ENCODE peak calls at places on chromosome 20, in eight cellular contexts. Q is esophagus squamous epithelium, V is cardiac muscle cell, G is colonic mucosa, B is mesenchymal stem cell, W is heart left ventricle, C is tibial artery, X is BE2C. P is an unnamed sample. For H3K27me3, the result is how much of the 10 kb centered on the place peaks cover.

GRCh38 chr20:4371623-4372246 is 350.0 kb upstream of the PRND start:
- DNase-seq in Q (no peak), V (no peak), G (no peak), B (no peak), W (no peak), C (no peak), X (no peak), P (no peak)

GRCh38 chr20:46959081-46959692 is 64.5 kb downstream of the EYA2 start:
- DNase-seq in Q (no peak), V (no peak), G (no peak), B (peak), W (no peak), C (no peak), X (no peak), P (peak)

GRCh38 chr20:46631212-46631869 is 19.9 kb downstream of the SLC13A3 start:
- DNase-seq in Q (no peak), V (no peak), G (no peak), B (peak), W (no peak), C (no peak), X (no peak), P (peak)

GRCh38 chr20:46401478-46401860 is 4.9 kb downstream of the ELMO2 start:
- DNase-seq in Q (no peak), V (no peak), G (no peak), B (peak), W (no peak), C (no peak), X (no peak), P (no peak)

GRCh38 chr20:14890713-14891112 is 553.3 kb upstream of the FLRT3 start:
- DNase-seq in Q (no peak), V (no peak), G (no peak), B (no peak), W (no peak), C (no peak), X (no peak), P (no peak)

GRCh38 chr20:840858-841567 is 7.5 kb downstream of the FAM110A start:
- DNase-seq in Q (no peak), V (no peak), G (peak), B (no peak), W (no peak), C (no peak), X (no peak), P (peak)

GRCh38 chr20:41004561-41005360 is 23.9 kb upstream of the TOP1 start:
- DNase-seq in Q (no peak), V (no peak), G (no peak), B (peak), W (no peak), C (peak), X (no peak), P (peak)

GRCh38 chr20:653110-653589 is at the start of gene SRXN1:
- DNase-seq in Q (peak), V (peak), G (peak), B (peak), W (peak), C (peak), X (peak), P (peak)

GRCh38 chr20:19975901-19976300 is 41.3 kb upstream of the NAA20 start:
- DNase-seq in Q (no peak), V (no peak), G (no peak), B (no peak), W (no peak), C (no peak), X (peak), P (peak)

GRCh38 chr20:55881204-55881603 is 124.1 kb downstream of the CBLN4 start:
- DNase-seq in Q (no peak), V (no peak), G (no peak), B (no peak), W (no peak), C (no peak), X (no peak), P (no peak)

GRCh38 chr20:25654487-25654886 is 30.7 kb upstream of the NANP start:
- DNase-seq in Q (no peak), V (no peak), G (no peak), B (no peak), W (no peak), C (no peak), X (no peak), P (no peak)

GRCh38 chr20:45347936-45348809 is at the start of gene SDC4:
- DNase-seq in Q (no peak), V (peak), G (peak), B (peak), W (peak), C (peak), X (peak), P (peak)

GRCh38 chr20:49894073-49894470 is 21.3 kb downstream of the SPATA2 start:
- DNase-seq in Q (no peak), V (no peak), G (no peak), B (no peak), W (no peak), C (peak), X (no peak), P (no peak)

GRCh38 chr20:41393705-41394066 is 27.1 kb upstream of the EMILIN3 start:
- DNase-seq in Q (no peak), V (no peak), G (no peak), B (no peak), W (no peak), C (no peak), X (no peak), P (no peak)

GRCh38 chr20:6053776-6054688 is at the start of gene LRRN4:
- DNase-seq in Q (no peak), V (peak), G (no peak), B (peak), W (no peak), C (no peak), X (no peak), P (peak)

GRCh38 chr20:52031574-52032303 is 159.8 kb downstream of the ZFP64 start:
- DNase-seq in Q (no peak), V (no peak), G (peak), B (peak), W (no peak), C (no peak), X (no peak), P (peak)

GRCh38 chr20:11972478-11972877 is 54.8 kb downstream of the BTBD3 start:
- DNase-seq in Q (no peak), V (no peak), G (no peak), B (no peak), W (no peak), C (no peak), X (no peak), P (no peak)

GRCh38 chr20:35947489-35947888 is 6.8 kb downstream of the SCAND1 start:
- DNase-seq in Q (no peak), V (peak), G (no peak), B (peak), W (no peak), C (no peak), X (peak), P (peak)

GRCh38 chr20:8693709-8694108 is 375.2 kb upstream of the PLCB4 start:
- DNase-seq in Q (no peak), V (no peak), G (no peak), B (peak), W (no peak), C (no peak), X (no peak), P (no peak)

GRCh38 chr20:50788045-50788867 is 6.6 kb upstream of the BCAS4 start:
- DNase-seq in Q (no peak), V (no peak), G (no peak), B (no peak), W (no peak), C (no peak), X (peak), P (peak)

GRCh38 chr20:24439737-24440136 is 29.7 kb upstream of the SYNDIG1 start:
- DNase-seq in Q (no peak), V (no peak), G (no peak), B (no peak), W (no peak), C (no peak), X (no peak), P (no peak)

GRCh38 chr20:1125266-1125665 is 6.9 kb downstream of the PSMF1 start:
- DNase-seq in Q (no peak), V (no peak), G (no peak), B (no peak), W (no peak), C (no peak), X (no peak), P (no peak)

GRCh38 chr20:34736106-34736505 is 32.0 kb downstream of the TP53INP2 start:
- DNase-seq in Q (no peak), V (no peak), G (no peak), B (no peak), W (no peak), C (no peak), X (no peak), P (no peak)

GRCh38 chr20:51525241-51526104 is 17.0 kb downstream of the NFATC2 start:
- DNase-seq in Q (no peak), V (no peak), G (peak), B (no peak), W (no peak), C (no peak), X (no peak), P (no peak)

GRCh38 chr20:51347871-51348270 is 194.6 kb downstream of the NFATC2 start:
- DNase-seq in Q (no peak), V (no peak), G (no peak), B (no peak), W (no peak), C (peak), X (no peak), P (no peak)

GRCh38 chr20:5061209-5061608 is 58.5 kb downstream of the PCNA start:
- DNase-seq in Q (no peak), V (no peak), G (no peak), B (no peak), W (no peak), C (no peak), X (no peak), P (peak)

GRCh38 chr20:52676282-52676995 is 295.7 kb upstream of the TSHZ2 start:
- DNase-seq in Q (no peak), V (no peak), G (no peak), B (no peak), W (no peak), C (no peak), X (no peak), P (no peak)

GRCh38 chr20:45589725-45590124 is 10.6 kb upstream of the WFDC8 start:
- DNase-seq in Q (no peak), V (no peak), G (no peak), B (no peak), W (no peak), C (no peak), X (no peak), P (no peak)

GRCh38 chr20:43444107-43444506 is 13.6 kb upstream of the SRSF6 start:
- DNase-seq in Q (no peak), V (no peak), G (no peak), B (no peak), W (no peak), C (no peak), X (no peak), P (no peak)

GRCh38 chr20:43442310-43442880 is 15.3 kb upstream of the SRSF6 start:
- DNase-seq in Q (no peak), V (no peak), G (no peak), B (no peak), W (no peak), C (no peak), X (no peak), P (peak)

GRCh38 chr20:43438578-43439316 is 18.9 kb upstream of the SRSF6 start:
- DNase-seq in Q (no peak), V (no peak), G (no peak), B (no peak), W (no peak), C (no peak), X (no peak), P (no peak)

GRCh38 chr20:43446361-43446879 is 11.3 kb upstream of the SRSF6 start:
- DNase-seq in Q (no peak), V (no peak), G (no peak), B (no peak), W (no peak), C (no peak), X (peak), P (no peak)

DNA sequence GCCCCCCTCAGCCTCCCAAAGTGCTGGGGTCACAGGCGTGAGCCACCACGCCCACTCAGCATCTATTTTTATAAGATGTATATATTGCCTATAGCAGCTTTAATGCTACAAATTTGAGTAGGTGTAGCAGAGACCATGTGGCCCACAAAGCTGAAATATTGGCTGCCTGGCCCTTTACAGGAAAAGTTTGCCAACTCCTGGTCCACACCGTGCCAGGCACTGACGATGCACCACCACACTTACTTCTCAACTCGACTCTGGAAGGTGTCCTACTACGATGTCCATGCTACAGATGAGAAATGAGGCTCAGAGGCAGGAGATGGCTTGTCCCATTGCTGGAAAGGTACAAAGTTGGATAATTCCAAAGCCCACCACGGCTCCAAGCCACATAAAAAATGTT is 17.2 kb upstream of the SRSF6 start:
- DNase-seq in Q (no peak), V (no peak), G (no peak), B (no peak), W (no peak), C (no peak), X (no peak), P (no peak)
- H3K4me3 ChIP-seq in Q (no peak), V (no peak), G (no peak), B (no peak), W (no peak), C (no peak), X (no peak), P (no peak)

DNA sequence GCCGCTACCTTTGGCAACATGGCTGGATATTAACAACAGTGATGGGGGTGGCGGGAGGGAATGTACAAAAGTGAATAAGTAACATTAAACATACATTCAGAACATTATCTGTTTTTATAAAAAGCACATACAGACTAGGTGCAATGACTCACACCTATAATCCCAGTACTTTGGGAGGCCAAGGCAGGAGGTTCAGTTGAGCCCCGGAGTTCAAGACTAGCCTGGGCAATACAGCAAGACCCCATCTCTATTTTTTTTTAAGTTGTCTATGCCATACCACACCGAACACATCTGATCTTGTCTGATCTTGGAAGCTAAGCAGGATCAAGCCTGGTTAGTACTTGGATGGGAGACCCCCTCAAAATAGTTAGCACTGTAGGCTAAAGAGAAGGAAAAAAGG is 1.7 kb upstream of the HCK start:
- DNase-seq in Q (no peak), V (no peak), G (no peak), B (no peak), W (no peak), C (no peak), X (no peak), P (no peak)
- H3K27me3 ChIP-seq in Q (under half), V (half or more), G (under half), B (half or more), W (under half), C (under half), X (half or more), P (half or more)

DNA sequence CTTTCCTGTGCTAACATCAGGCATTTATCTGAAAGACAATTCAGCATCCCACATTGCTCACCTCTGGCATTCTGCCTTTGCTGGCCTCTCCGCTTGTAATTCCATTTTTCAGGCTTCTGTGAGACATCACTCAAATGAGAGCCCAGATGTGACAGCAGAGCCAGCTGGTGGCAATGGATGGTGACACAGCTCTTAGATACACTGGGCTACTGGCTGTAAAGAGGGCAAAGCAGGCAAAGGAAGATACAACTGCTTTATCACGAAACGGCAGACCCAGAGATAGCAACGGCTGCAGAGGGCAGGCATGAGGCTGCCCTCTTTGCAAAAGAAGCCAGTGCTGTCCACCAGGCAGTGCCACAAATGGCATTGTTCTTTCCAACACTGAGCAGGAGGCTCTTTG is 329.8 kb downstream of the KIF16B start:
- DNase-seq in Q (no peak), V (no peak), G (no peak), B (no peak), W (no peak), C (no peak), X (peak), P (no peak)
- H3K4me3 ChIP-seq in Q (no peak), V (no peak), G (no peak), B (peak), W (no peak), C (no peak), X (peak), P (no peak)

GRCh38 chr20:61926253-61926613 is 139.4 kb downstream of the TAF4 start:
- DNase-seq in Q (no peak), V (no peak), G (no peak), B (no peak), W (peak), C (peak), X (no peak), P (no peak)

GRCh38 chr20:61926796-61927192 is 138.9 kb downstream of the TAF4 start:
- DNase-seq in Q (no peak), V (no peak), G (no peak), B (no peak), W (peak), C (peak), X (no peak), P (no peak)

GRCh38 chr20:61924211-61924857 is 141.3 kb downstream of the TAF4 start:
- DNase-seq in Q (no peak), V (no peak), G (no peak), B (no peak), W (peak), C (peak), X (no peak), P (no peak)

GRCh38 chr20:61924858-61925554 is 140.7 kb downstream of the TAF4 start:
- DNase-seq in Q (no peak), V (no peak), G (no peak), B (no peak), W (peak), C (peak), X (no peak), P (no peak)

GRCh38 chr20:61925555-61926252 is 140.0 kb downstream of the TAF4 start:
- DNase-seq in Q (no peak), V (no peak), G (no peak), B (no peak), W (peak), C (no peak), X (no peak), P (peak)
- H3K27me3 ChIP-seq in Q (under half), V (under half), G (under half), B (under half), W (under half), C (under half), X (under half), P (under half)

GRCh38 chr20:33685328-33686007 is 717 bp downstream of the E2F1 start:
- DNase-seq in Q (no peak), V (no peak), G (peak), B (peak), W (no peak), C (no peak), X (peak), P (peak)

GRCh38 chr20:33686984-33687366 is 790 bp upstream of the E2F1 start:
- DNase-seq in Q (no peak), V (no peak), G (no peak), B (no peak), W (no peak), C (no peak), X (no peak), P (no peak)

GRCh38 chr20:33686008-33686983 is at the start of gene E2F1:
- DNase-seq in Q (peak), V (peak), G (peak), B (peak), W (peak), C (peak), X (peak), P (peak)

GRCh38 chr20:33687370-33687915 is 1.3 kb upstream of the E2F1 start:
- DNase-seq in Q (no peak), V (no peak), G (no peak), B (peak), W (no peak), C (no peak), X (no peak), P (no peak)

DNA sequence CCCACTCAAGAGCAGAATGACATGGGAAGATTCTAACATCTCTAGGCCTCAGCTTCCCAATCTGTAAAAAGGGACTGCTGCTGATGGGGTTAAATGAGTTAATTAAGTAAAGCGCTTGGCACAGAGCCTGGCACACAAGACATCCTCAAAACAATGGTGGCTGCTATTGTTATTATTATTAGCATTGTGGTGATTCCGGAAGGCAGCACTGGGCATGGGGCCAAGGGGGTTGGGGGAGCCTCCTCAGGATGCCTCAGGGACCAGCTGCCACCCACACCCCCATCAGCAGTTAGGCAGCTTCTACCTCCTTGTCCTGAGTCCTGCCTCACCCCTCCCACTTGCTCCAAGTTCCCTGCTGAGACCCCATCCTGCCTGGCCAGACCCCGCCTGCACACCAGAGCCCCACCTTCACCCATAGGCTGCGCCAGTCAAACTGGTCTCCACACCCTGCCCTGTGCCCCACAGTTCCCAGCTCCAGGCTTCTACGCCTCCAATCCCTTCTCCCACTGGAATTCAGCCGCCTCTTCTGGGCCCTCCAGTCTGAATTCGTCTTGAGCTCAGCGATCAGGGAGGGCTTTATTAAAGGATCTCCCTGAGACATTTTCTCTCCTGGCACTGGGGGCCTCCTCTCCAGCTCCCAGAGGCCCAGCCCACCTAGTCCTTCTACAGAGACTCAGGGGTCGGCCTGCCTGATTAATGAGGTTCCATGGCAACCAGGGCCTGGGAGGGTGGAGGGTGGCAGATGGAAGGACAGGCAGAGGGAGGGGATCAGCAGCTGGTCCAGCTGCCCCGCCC is 1.5 kb downstream of the E2F1 start:
- DNase-seq in Q (no peak), V (peak), G (no peak), B (no peak), W (no peak), C (no peak), X (peak), P (no peak)
- H3K4me3 ChIP-seq in Q (peak), V (no peak), G (peak), B (peak), W (no peak), C (no peak), X (peak), P (peak)

GRCh38 chr20:62479218-62479617 is 3.4 kb upstream of the GATA5 start:
- DNase-seq in Q (no peak), V (no peak), G (no peak), B (no peak), W (no peak), C (no peak), X (no peak), P (no peak)
- H3K27me3 ChIP-seq in Q (under half), V (under half), G (half or more), B (half or more), W (under half), C (under half), X (under half), P (under half)

GRCh38 chr20:59836768-59837167 is 96.7 kb downstream of the SYCP2 start:
- DNase-seq in Q (no peak), V (peak), G (no peak), B (no peak), W (no peak), C (no peak), X (no peak), P (peak)
- H3K4me3 ChIP-seq in Q (no peak), V (peak), G (no peak), B (no peak), W (peak), C (no peak), X (no peak), P (peak)

GRCh38 chr20:37672143-37672542 is 21.7 kb upstream of the CTNNBL1 start:
- DNase-seq in Q (no peak), V (no peak), G (no peak), B (no peak), W (no peak), C (no peak), X (no peak), P (no peak)
- H3K27me3 ChIP-seq in Q (under half), V (under half), G (under half), B (half or more), W (under half), C (under half), X (under half), P (under half)

P was measured in PC-3.